ENCODE peak calls at places on chromosomes 2 and 18, in nine cellular contexts. One of them, this sample, is unnamed.

GRCh38 chr2:127293386-127293757 is 572 bp downstream of the ERCC3 start:
- DNase-seq in fibroblast of lung: peak; percentile 16
- DNase-seq in NCI-H510A: no peak
- DNase-seq in GM10248: no peak
- DNase-seq in caudate nucleus: no peak
- DNase-seq in KG1: no peak
- DNase-seq in CD8-positive, alpha-beta T cell: no peak
- DNase-seq in endothelial cell: peak; percentile 8
- DNase-seq in transverse colon: no peak
- DNase-seq in this sample: no peak

GRCh38 chr2:120908314-120908975 is 172.8 kb downstream of the GLI2 start:
- DNase-seq in fibroblast of lung: no peak
- DNase-seq in NCI-H510A: no peak
- DNase-seq in GM10248: no peak
- DNase-seq in caudate nucleus: no peak
- DNase-seq in KG1: no peak
- DNase-seq in CD8-positive, alpha-beta T cell: no peak
- DNase-seq in endothelial cell: no peak
- DNase-seq in transverse colon: no peak
- DNase-seq in this sample: no peak

GRCh38 chr2:187553908-187554703 is at the start of gene TFPI:
- DNase-seq in fibroblast of lung: peak; percentile 72
- DNase-seq in NCI-H510A: no peak
- DNase-seq in GM10248: no peak
- DNase-seq in caudate nucleus: no peak
- DNase-seq in KG1: peak; percentile 63
- DNase-seq in CD8-positive, alpha-beta T cell: no peak
- DNase-seq in endothelial cell: peak; percentile 38
- DNase-seq in transverse colon: no peak
- DNase-seq in this sample: no peak

GRCh38 chr18:73791081-73791480 is 356.6 kb downstream of the FBXO15 start:
- DNase-seq in fibroblast of lung: peak; percentile 60
- DNase-seq in NCI-H510A: no peak
- DNase-seq in GM10248: no peak
- DNase-seq in caudate nucleus: no peak
- DNase-seq in KG1: no peak
- DNase-seq in CD8-positive, alpha-beta T cell: no peak
- DNase-seq in endothelial cell: no peak
- DNase-seq in transverse colon: no peak
- DNase-seq in this sample: no peak

GRCh38 chr2:207676827-207677354 is 34.5 kb upstream of the CCNYL1 start:
- DNase-seq in fibroblast of lung: peak; percentile 92
- DNase-seq in NCI-H510A: no peak
- DNase-seq in GM10248: no peak
- DNase-seq in caudate nucleus: no peak
- DNase-seq in KG1: no peak
- DNase-seq in CD8-positive, alpha-beta T cell: no peak
- DNase-seq in endothelial cell: no peak
- DNase-seq in transverse colon: no peak
- DNase-seq in this sample: no peak

GRCh38 chr2:113370478-113371091 is 66.9 kb upstream of the ZNG1B start:
- DNase-seq in fibroblast of lung: peak; percentile 58
- DNase-seq in NCI-H510A: no peak
- DNase-seq in GM10248: peak; percentile 49
- DNase-seq in caudate nucleus: no peak
- DNase-seq in KG1: no peak
- DNase-seq in CD8-positive, alpha-beta T cell: peak; percentile 29
- DNase-seq in endothelial cell: peak; percentile 65
- DNase-seq in transverse colon: peak; percentile 75
- DNase-seq in this sample: peak; percentile 52

GRCh38 chr2:120590841-120591240 is 144.8 kb upstream of the GLI2 start:
- DNase-seq in fibroblast of lung: no peak
- DNase-seq in NCI-H510A: no peak
- DNase-seq in GM10248: no peak
- DNase-seq in caudate nucleus: no peak
- DNase-seq in KG1: no peak
- DNase-seq in CD8-positive, alpha-beta T cell: no peak
- DNase-seq in endothelial cell: no peak
- DNase-seq in transverse colon: no peak
- DNase-seq in this sample: no peak

GRCh38 chr2:83689402-83689801 is 769.7 kb downstream of the SUCLG1 start:
- DNase-seq in fibroblast of lung: no peak
- DNase-seq in NCI-H510A: no peak
- DNase-seq in GM10248: no peak
- DNase-seq in caudate nucleus: no peak
- DNase-seq in KG1: no peak
- DNase-seq in CD8-positive, alpha-beta T cell: no peak
- DNase-seq in endothelial cell: no peak
- DNase-seq in transverse colon: no peak
- DNase-seq in this sample: no peak

GRCh38 chr2:72989770-72990556 is 72.6 kb downstream of the EMX1 start:
- DNase-seq in fibroblast of lung: peak; percentile 60
- DNase-seq in NCI-H510A: no peak
- DNase-seq in GM10248: no peak
- DNase-seq in caudate nucleus: no peak
- DNase-seq in KG1: no peak
- DNase-seq in CD8-positive, alpha-beta T cell: no peak
- DNase-seq in endothelial cell: no peak
- DNase-seq in transverse colon: peak; percentile 3
- DNase-seq in this sample: no peak